ENCODE peak calls at places on chromosome 11, in five cellular contexts. A is HepG2, T is K562, R is GM12878, D is H1. J is an unnamed sample.

GRCh38 chr11:77038029-77038824 is 4.0 kb downstream of the B3GNT6 start:
- DNase-seq in D (no peak), A (no peak), T (no peak), R (no peak), J (no peak)

GRCh38 chr11:17762309-17762974 is 27.9 kb downstream of the KCNC1 start:
- DNase-seq in R (peak), T (peak), D (no peak), A (no peak), J (no peak)

GRCh38 chr11:120929664-120930154 is 94.2 kb upstream of the TBCEL start:
- DNase-seq in T (peak), R (no peak), A (peak), D (peak), J (peak)

GRCh38 chr11:107704432-107704831 is 7.4 kb downstream of the SLN start:
- DNase-seq in A (no peak), R (no peak), T (no peak), D (no peak), J (no peak)

GRCh38 chr11:106950067-106950491 is 68.2 kb downstream of the GUCY1A2 start:
- DNase-seq in R (no peak), A (no peak), D (no peak), T (no peak), J (no peak)

GRCh38 chr11:36110698-36111410 is 167.0 kb downstream of the LDLRAD3 start:
- DNase-seq in A (no peak), R (no peak), T (no peak), D (no peak), J (no peak)

GRCh38 chr11:105670811-105671210 is 60.9 kb downstream of the GRIA4 start:
- DNase-seq in D (no peak), R (no peak), A (no peak), T (no peak), J (no peak)

GRCh38 chr11:76856571-76856970 is 4.1 kb upstream of the ACER3 start:
- DNase-seq in D (no peak), T (no peak), A (no peak), R (no peak), J (no peak)

GRCh38 chr11:18501629-18502028 is 25.1 kb downstream of the TSG101 start:
- DNase-seq in R (no peak), D (no peak), T (no peak), A (no peak), J (no peak)

GRCh38 chr11:75815345-75815983 is 454 bp downstream of the UVRAG start:
- DNase-seq in T (no peak), A (no peak), R (no peak), D (no peak), J (peak)

GRCh38 chr11:58912124-58912523 is 27.2 kb upstream of the GLYATL1 start:
- DNase-seq in T (no peak), R (no peak), A (no peak), D (no peak), J (no peak)

GRCh38 chr11:2797181-2797711 is 88.3 kb downstream of the CDKN1C start:
- DNase-seq in A (no peak), T (no peak), R (no peak), D (no peak), J (no peak)

GRCh38 chr11:134333312-134333711 is 1.5 kb downstream of the GLB1L2 start:
- DNase-seq in A (no peak), T (no peak), D (no peak), R (no peak), J (no peak)

GRCh38 chr11:134071766-134072403 is 3.0 kb downstream of the JAM3 start:
- DNase-seq in A (no peak), T (no peak), R (no peak), D (no peak), J (peak)

GRCh38 chr11:77821349-77821851 is 456 bp downstream of the AAMDC start:
- DNase-seq in R (no peak), A (peak), D (no peak), T (peak), J (peak)

GRCh38 chr11:41534861-41535260 is 75.4 kb upstream of the LRRC4C start:
- DNase-seq in R (no peak), T (no peak), A (no peak), D (no peak), J (no peak)

GRCh38 chr11:6332066-6332465 is 11.8 kb upstream of the CAVIN3 start:
- DNase-seq in T (no peak), A (no peak), D (no peak), R (no peak), J (no peak)

GRCh38 chr11:19428206-19429001 is 187.7 kb upstream of the E2F8 start:
- DNase-seq in A (no peak), T (no peak), R (no peak), D (no peak), J (peak)

GRCh38 chr11:6377902-6378694 is 12.2 kb upstream of the SMPD1 start:
- DNase-seq in D (no peak), R (no peak), T (no peak), A (no peak), J (no peak)

GRCh38 chr11:121293276-121293569 is 652 bp downstream of the SC5D start:
- DNase-seq in A (peak), R (no peak), T (no peak), D (no peak), J (no peak)

GRCh38 chr11:101458161-101458560 is 125.6 kb downstream of the TRPC6 start:
- DNase-seq in R (no peak), D (no peak), A (no peak), T (no peak), J (no peak)

GRCh38 chr11:45896392-45897068 is 10.5 kb downstream of the FREY1 start:
- DNase-seq in T (no peak), A (no peak), D (no peak), R (no peak), J (peak)

GRCh38 chr11:25065711-25066110 is 568.9 kb downstream of the LUZP2 start:
- DNase-seq in A (no peak), T (no peak), R (no peak), D (no peak), J (no peak)

GRCh38 chr11:34052036-34052607 is 591 bp downstream of the CAPRIN1 start:
- DNase-seq in R (no peak), A (peak), T (peak), D (peak), J (peak)

GRCh38 chr11:38460901-38461300 is 1862.9 kb upstream of the RAG2 start:
- DNase-seq in R (no peak), T (no peak), A (no peak), D (no peak), J (peak)

GRCh38 chr11:107882095-107882820 is 23.7 kb upstream of the SLC35F2 start:
- DNase-seq in R (no peak), A (no peak), T (no peak), D (no peak), J (no peak)

GRCh38 chr11:93389737-93390136 is 59.2 kb downstream of the DEUP1 start:
- DNase-seq in R (no peak), A (no peak), D (no peak), T (no peak), J (no peak)

GRCh38 chr11:132987936-132988335 is 544.4 kb downstream of the OPCML start:
- DNase-seq in R (no peak), T (no peak), D (no peak), A (no peak), J (no peak)

GRCh38 chr11:75204685-75205667 is 35.6 kb upstream of the TPBGL start:
- DNase-seq in R (peak), T (peak), D (peak), A (peak), J (peak)

GRCh38 chr11:134725939-134726639 is 314.0 kb upstream of the B3GAT1 start:
- DNase-seq in A (peak), D (no peak), T (peak), R (no peak), J (peak)

GRCh38 chr11:122697636-122698167 is 42.2 kb downstream of the UBASH3B start:
- DNase-seq in R (no peak), T (no peak), D (no peak), A (no peak), J (no peak)

GRCh38 chr11:17906436-17906835 is 106.4 kb downstream of the SERGEF start:
- DNase-seq in R (no peak), T (peak), D (peak), A (no peak), J (peak)

GRCh38 chr11:125768256-125769046 is 10.2 kb downstream of the PATE2 start:
- DNase-seq in A (no peak), T (no peak), D (no peak), R (no peak), J (no peak)

GRCh38 chr11:78460468-78460867 is 42.8 kb upstream of the GAB2 start:
- DNase-seq in T (no peak), A (no peak), D (no peak), R (no peak), J (no peak)

GRCh38 chr11:27820249-27820648 is 120.0 kb upstream of the BDNF start:
- DNase-seq in D (no peak), T (no peak), A (no peak), R (no peak), J (no peak)

GRCh38 chr11:504994-505344 is 2.1 kb downstream of the RNH1 start:
- DNase-seq in T (no peak), A (no peak), R (no peak), D (no peak), J (no peak)

GRCh38 chr11:119779195-119780071 is 50.4 kb upstream of the NECTIN1 start:
- DNase-seq in T (no peak), A (no peak), R (no peak), D (no peak), J (no peak)

GRCh38 chr11:112511906-112512305 is 251.2 kb upstream of the PLET1 start:
- DNase-seq in D (no peak), A (no peak), T (no peak), R (no peak), J (no peak)

GRCh38 chr11:130217632-130218031 is 58.0 kb downstream of the ST14 start:
- DNase-seq in T (no peak), D (no peak), R (no peak), A (no peak), J (no peak)
- TF ChIP-seq CREB1 in T (no peak), D (no peak), R (no peak), A (no peak), J (no peak)

GRCh38 chr11:47178737-47179654 is 2.3 kb upstream of the ARFGAP2 start:
- DNase-seq in D (no peak), R (no peak), A (no peak), T (no peak), J (no peak)
- H3K4me3 ChIP-seq in D (no peak), R (no peak), A (no peak), T (no peak), J (no peak)

GRCh38 chr11:12216542-12217422 is 106.4 kb downstream of the MICAL2 start:
- DNase-seq in A (no peak), R (no peak), D (no peak), T (no peak), J (no peak)
- TF ChIP-seq CREB1 in A (no peak), R (no peak), D (no peak), T (no peak), J (no peak)

GRCh38 chr11:90241414-90241813 is 18.6 kb upstream of the CHORDC1 start:
- DNase-seq in D (no peak), R (no peak), T (peak), A (peak), J (no peak)

GRCh38 chr11:90243534-90243933 is 20.7 kb upstream of the CHORDC1 start:
- DNase-seq in R (no peak), T (no peak), A (no peak), D (no peak), J (peak)

GRCh38 chr11:90246468-90246867 is 23.6 kb upstream of the CHORDC1 start:
- DNase-seq in A (no peak), T (no peak), R (no peak), D (no peak), J (no peak)

GRCh38 chr11:90237004-90237403 is 14.2 kb upstream of the CHORDC1 start:
- DNase-seq in A (no peak), D (no peak), R (no peak), T (no peak), J (peak)

DNA sequence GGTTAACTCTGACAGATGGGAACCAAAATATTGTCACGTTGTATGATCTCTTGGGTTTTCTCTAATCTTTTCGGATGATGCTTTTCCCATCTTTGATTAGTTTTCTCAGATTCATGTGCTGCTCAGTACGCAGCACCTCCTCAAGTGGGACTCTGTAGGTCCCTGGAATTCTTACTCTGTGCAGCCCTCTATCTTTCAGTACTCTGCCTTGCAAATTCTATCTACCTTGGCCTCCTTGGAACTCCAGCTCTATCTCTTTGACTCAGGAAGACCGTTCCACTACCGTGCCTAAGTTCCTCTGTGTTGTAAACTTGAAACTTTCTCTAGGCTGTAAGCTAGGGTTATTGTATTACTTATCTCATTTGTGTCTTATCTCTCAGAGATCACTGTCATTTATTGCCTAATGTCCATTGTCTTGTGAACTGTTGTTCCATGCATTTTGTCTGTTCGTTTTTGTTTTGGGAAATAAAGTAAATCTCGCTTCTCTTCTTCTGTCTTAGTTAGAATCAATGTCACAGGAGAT is 20.1 kb upstream of the CHORDC1 start:
- DNase-seq in D (no peak), A (no peak), T (no peak), R (no peak), J (no peak)
- H3K4me3 ChIP-seq in D (peak), A (no peak), T (no peak), R (no peak), J (peak)

GRCh38 chr11:15468471-15468870 is 353.7 kb downstream of the INSC start:
- DNase-seq in R (no peak), A (no peak), T (no peak), D (no peak), J (no peak)

GRCh38 chr11:15471028-15471708 is 356.4 kb downstream of the INSC start:
- DNase-seq in A (no peak), T (no peak), R (no peak), D (no peak), J (no peak)

GRCh38 chr11:15471709-15472404 is 357.1 kb downstream of the INSC start:
- DNase-seq in T (no peak), D (peak), A (no peak), R (no peak), J (peak)

GRCh38 chr11:15473954-15474837 is 359.5 kb downstream of the INSC start:
- DNase-seq in T (no peak), R (no peak), D (no peak), A (no peak), J (no peak)

GRCh38 chr11:15472405-15472799 is 357.7 kb downstream of the INSC start:
- DNase-seq in A (no peak), R (no peak), D (no peak), T (no peak), J (peak)
- TF ChIP-seq CREB1 in A (no peak), R (no peak), D (no peak), T (no peak), J (no peak)

DNA sequence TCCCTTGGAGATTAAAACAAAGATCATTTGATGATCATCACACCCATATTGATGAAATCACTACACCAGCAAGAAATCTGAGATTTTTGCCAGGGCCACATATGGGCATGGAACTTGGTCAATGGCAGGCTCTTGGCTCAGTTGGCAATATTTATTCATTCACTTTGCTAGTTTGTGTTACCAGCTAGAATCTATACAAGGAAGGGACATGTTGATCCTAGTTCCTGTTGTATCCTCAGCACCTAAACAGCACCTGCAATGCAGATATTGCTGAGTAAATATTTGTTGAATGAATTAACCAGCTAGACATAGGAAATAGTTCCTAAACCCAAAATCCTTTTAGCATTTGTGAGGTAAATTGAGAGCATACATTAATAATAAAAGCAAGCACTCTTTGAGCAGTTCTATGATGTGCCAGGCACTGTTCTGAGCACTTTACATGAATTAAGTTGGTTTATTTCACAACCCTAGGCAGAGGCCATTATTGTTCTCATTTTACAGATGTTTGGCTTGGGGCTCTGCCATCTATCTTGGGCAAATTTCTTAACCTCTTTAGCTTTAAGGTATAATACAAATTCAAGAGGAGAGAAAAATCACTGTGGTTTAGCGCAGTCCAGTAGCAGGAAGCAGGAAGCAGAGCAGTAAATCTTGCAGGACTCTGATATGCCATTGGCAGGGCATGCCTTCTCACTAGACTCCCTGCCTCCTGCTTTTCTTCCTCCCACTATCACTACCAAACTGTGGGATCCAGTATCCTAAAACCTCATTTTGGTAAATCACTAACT is 1.6 kb downstream of the TRIM68 start:
- DNase-seq in R (no peak), D (no peak), T (no peak), A (no peak), J (no peak)
- H3K4me3 ChIP-seq in R (peak), D (no peak), T (peak), A (no peak), J (no peak)

GRCh38 chr11:104096900-104097299 is 60.5 kb downstream of the DDI1 start:
- DNase-seq in T (no peak), A (no peak), D (no peak), R (no peak), J (no peak)

GRCh38 chr11:104098132-104098531 is 61.7 kb downstream of the DDI1 start:
- DNase-seq in D (no peak), A (no peak), R (no peak), T (no peak), J (no peak)

GRCh38 chr11:104093426-104094280 is 57.2 kb downstream of the DDI1 start:
- DNase-seq in A (no peak), T (no peak), D (no peak), R (no peak), J (no peak)

GRCh38 chr11:104094576-104094975 is 58.1 kb downstream of the DDI1 start:
- DNase-seq in T (no peak), D (no peak), R (no peak), A (no peak), J (no peak)

DNA sequence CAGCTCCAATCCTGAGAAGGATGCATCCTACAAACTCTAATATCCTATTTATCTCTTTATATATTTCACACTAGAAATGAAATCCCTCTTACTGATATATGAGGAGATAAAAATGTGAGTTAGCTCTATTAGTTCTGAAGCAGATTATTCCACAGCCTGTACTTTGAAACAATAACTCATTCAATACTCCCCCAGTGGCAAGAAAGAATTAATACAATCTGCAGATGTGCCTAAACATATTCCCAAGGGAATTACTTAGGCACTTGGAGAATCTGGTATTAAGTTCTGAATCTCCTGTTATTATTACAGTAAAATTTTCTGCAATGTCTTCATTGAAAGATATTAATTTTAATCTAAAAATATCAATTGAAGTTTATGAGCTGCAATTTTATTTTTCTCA is 59.4 kb downstream of the DDI1 start:
- DNase-seq in T (no peak), R (no peak), A (no peak), D (no peak), J (no peak)
- TF ChIP-seq CREB1 in T (no peak), R (no peak), A (no peak), D (no peak), J (no peak)

GRCh38 chr11:62444835-62445234 is 26.0 kb downstream of the SCGB1A1 start:
- DNase-seq in D (no peak), T (no peak), A (no peak), R (no peak), J (no peak)
- H3K4me3 ChIP-seq in D (no peak), T (no peak), A (no peak), R (peak), J (no peak)

J was measured in GM23338.